ENCODE peak calls at places on chromosomes 2 and 18, in ten cellular contexts. Q, G, A, V, F, Y, L, J, T and P are unnamed samples.

GRCh38 chr2:174340400-174341300 is 5.9 kb downstream of the SP9 start:
- DNase-seq in Q (no peak), G (no peak), A (no peak), V (no peak), F (no peak), Y (no peak), L (peak), J (no peak), T (no peak), P (no peak)

GRCh38 chr18:2955966-2956521 is 56.9 kb downstream of the LPIN2 start:
- DNase-seq in Q (no peak), G (no peak), A (no peak), V (no peak), F (no peak), Y (no peak), L (no peak), J (no peak), T (no peak), P (peak)

GRCh38 chr2:57796527-57796926 is 250.1 kb upstream of the VRK2 start:
- DNase-seq in Q (no peak), G (no peak), A (no peak), V (no peak), F (no peak), Y (no peak), L (no peak), J (no peak), T (no peak), P (no peak)

GRCh38 chr2:106664669-106665068 is 177.5 kb downstream of the CD8B2 start:
- DNase-seq in Q (no peak), G (no peak), A (no peak), V (no peak), F (no peak), Y (no peak), L (no peak), J (no peak), T (no peak), P (no peak)

GRCh38 chr2:240520143-240520973 is 37.4 kb downstream of the ANKMY1 start:
- DNase-seq in Q (no peak), G (no peak), A (no peak), V (no peak), F (no peak), Y (no peak), L (no peak), J (no peak), T (no peak), P (no peak)

GRCh38 chr18:46253498-46253897 is 149.3 kb downstream of the HAUS1 start:
- DNase-seq in Q (peak), G (peak), A (no peak), V (peak), F (no peak), Y (peak), L (no peak), J (peak), T (no peak), P (peak)

GRCh38 chr18:73840319-73841065 is 307.1 kb downstream of the FBXO15 start:
- DNase-seq in Q (no peak), G (no peak), A (no peak), V (no peak), F (no peak), Y (no peak), L (no peak), J (no peak), T (no peak), P (no peak)

GRCh38 chr18:515838-516237 is 15.3 kb upstream of the COLEC12 start:
- DNase-seq in Q (no peak), G (no peak), A (no peak), V (no peak), F (no peak), Y (no peak), L (no peak), J (no peak), T (no peak), P (peak)

GRCh38 chr2:155748126-155748525 is 584.4 kb downstream of the NR4A2 start:
- DNase-seq in Q (no peak), G (no peak), A (no peak), V (no peak), F (no peak), Y (no peak), L (no peak), J (no peak), T (no peak), P (no peak)

GRCh38 chr18:62066121-62066818 is 120.6 kb downstream of the PIGN start:
- DNase-seq in Q (no peak), G (no peak), A (no peak), V (no peak), F (no peak), Y (no peak), L (no peak), J (no peak), T (no peak), P (no peak)

GRCh38 chr2:221958224-221958623 is 340.6 kb downstream of the PAX3 start:
- DNase-seq in Q (no peak), G (no peak), A (no peak), V (no peak), F (no peak), Y (no peak), L (no peak), J (peak), T (no peak), P (peak)

GRCh38 chr2:233566141-233566956 is at the start of gene USP40:
- DNase-seq in Q (peak), G (peak), A (peak), V (peak), F (peak), Y (peak), L (peak), J (peak), T (peak), P (peak)

GRCh38 chr2:7467782-7468447 is 550.7 kb downstream of the RNF144A start:
- DNase-seq in Q (no peak), G (no peak), A (no peak), V (no peak), F (no peak), Y (no peak), L (no peak), J (no peak), T (no peak), P (no peak)

GRCh38 chr2:85273732-85274731 is 53.8 kb downstream of the TGOLN2 start:
- DNase-seq in Q (peak), G (peak), A (no peak), V (peak), F (no peak), Y (peak), L (peak), J (peak), T (no peak), P (peak)

GRCh38 chr2:178044836-178045235 is 27.7 kb downstream of the PDE11A start:
- DNase-seq in Q (peak), G (no peak), A (no peak), V (no peak), F (no peak), Y (no peak), L (no peak), J (no peak), T (no peak), P (no peak)

GRCh38 chr2:181642071-181642470 is 14.8 kb downstream of the CERKL start:
- DNase-seq in Q (no peak), G (no peak), A (no peak), V (no peak), F (no peak), Y (no peak), L (no peak), J (no peak), T (no peak), P (no peak)

GRCh38 chr2:240881913-240882312 is 13.3 kb downstream of the AGXT start:
- DNase-seq in Q (no peak), G (no peak), A (no peak), V (no peak), F (peak), Y (no peak), L (no peak), J (no peak), T (no peak), P (no peak)

GRCh38 chr2:107137711-107138110 is 251.7 kb upstream of the ST6GAL2 start:
- DNase-seq in Q (no peak), G (no peak), A (no peak), V (no peak), F (no peak), Y (no peak), L (no peak), J (no peak), T (no peak), P (no peak)

GRCh38 chr2:54053830-54054229 is 61.6 kb upstream of the ACYP2 start:
- DNase-seq in Q (no peak), G (no peak), A (no peak), V (no peak), F (no peak), Y (no peak), L (no peak), J (no peak), T (no peak), P (peak)

GRCh38 chr2:75002007-75002406 is 43.6 kb downstream of the POLE4 start:
- DNase-seq in Q (no peak), G (no peak), A (no peak), V (peak), F (no peak), Y (no peak), L (peak), J (no peak), T (no peak), P (peak)

GRCh38 chr2:30422437-30422805 is 24.6 kb upstream of the LCLAT1 start:
- DNase-seq in Q (no peak), G (no peak), A (no peak), V (no peak), F (no peak), Y (no peak), L (peak), J (no peak), T (no peak), P (peak)

GRCh38 chr2:237466266-237466665 is 20.8 kb upstream of the MLPH start:
- DNase-seq in Q (no peak), G (no peak), A (no peak), V (peak), F (no peak), Y (peak), L (no peak), J (peak), T (no peak), P (no peak)

GRCh38 chr18:63960891-63961290 is 9.0 kb upstream of the SERPINB8 start:
- DNase-seq in Q (no peak), G (no peak), A (no peak), V (no peak), F (no peak), Y (no peak), L (no peak), J (no peak), T (no peak), P (no peak)

GRCh38 chr2:66525609-66526008 is 90.7 kb downstream of the MEIS1 start:
- DNase-seq in Q (no peak), G (no peak), A (no peak), V (no peak), F (no peak), Y (no peak), L (no peak), J (no peak), T (no peak), P (no peak)

GRCh38 chr2:86492057-86492456 is 50.9 kb downstream of the KDM3A start:
- DNase-seq in Q (no peak), G (no peak), A (no peak), V (no peak), F (no peak), Y (peak), L (no peak), J (no peak), T (no peak), P (no peak)

GRCh38 chr2:237673130-237673921 is 45.9 kb downstream of the LRRFIP1 start:
- DNase-seq in Q (peak), G (no peak), A (peak), V (peak), F (no peak), Y (peak), L (peak), J (peak), T (peak), P (peak)

GRCh38 chr2:174607989-174608865 is 10.6 kb upstream of the WIPF1 start:
- DNase-seq in Q (no peak), G (no peak), A (no peak), V (no peak), F (no peak), Y (no peak), L (no peak), J (no peak), T (no peak), P (no peak)

GRCh38 chr2:27322301-27322765 is 564 bp downstream of the MPV17 start:
- DNase-seq in Q (no peak), G (no peak), A (no peak), V (peak), F (peak), Y (no peak), L (peak), J (no peak), T (peak), P (no peak)

GRCh38 chr18:63892544-63892943 is 5.0 kb downstream of the SERPINB2 start:
- DNase-seq in Q (no peak), G (no peak), A (no peak), V (no peak), F (no peak), Y (no peak), L (no peak), J (no peak), T (no peak), P (no peak)

GRCh38 chr18:46915800-46916550 is 1.3 kb downstream of the PIAS2 start:
- DNase-seq in Q (no peak), G (no peak), A (no peak), V (no peak), F (no peak), Y (no peak), L (no peak), J (no peak), T (no peak), P (no peak)

GRCh38 chr2:2699117-2699497 is 368.0 kb upstream of the MYT1L start:
- DNase-seq in Q (no peak), G (no peak), A (no peak), V (no peak), F (no peak), Y (no peak), L (no peak), J (no peak), T (no peak), P (no peak)

GRCh38 chr18:3619222-3619621 is 169.2 kb downstream of the TGIF1 start:
- DNase-seq in Q (no peak), G (no peak), A (no peak), V (no peak), F (no peak), Y (no peak), L (no peak), J (no peak), T (no peak), P (no peak)

GRCh38 chr2:226174390-226174789 is 625.2 kb downstream of the IRS1 start:
- DNase-seq in Q (no peak), G (no peak), A (no peak), V (no peak), F (no peak), Y (no peak), L (no peak), J (no peak), T (no peak), P (no peak)

GRCh38 chr2:112031473-112031872 is 23.6 kb upstream of the TMEM87B start:
- DNase-seq in Q (no peak), G (peak), A (no peak), V (peak), F (no peak), Y (no peak), L (no peak), J (peak), T (no peak), P (peak)

GRCh38 chr2:232211743-232212686 is 166.5 kb upstream of the ALPP start:
- DNase-seq in Q (no peak), G (no peak), A (no peak), V (no peak), F (no peak), Y (no peak), L (no peak), J (no peak), T (no peak), P (no peak)

GRCh38 chr2:47720559-47720958 is 62.4 kb upstream of the MSH6 start:
- DNase-seq in Q (no peak), G (no peak), A (no peak), V (no peak), F (no peak), Y (no peak), L (no peak), J (no peak), T (no peak), P (no peak)
- TF ChIP-seq CTCF in Q (no peak), G (no peak), A (no peak), V (no peak), F (no peak), Y (no peak), L (no peak), J (no peak), T (no peak), P (no peak)

GRCh38 chr18:57781128-57781463 is 22.0 kb downstream of the ATP8B1 start:
- DNase-seq in Q (no peak), G (no peak), A (no peak), V (no peak), F (no peak), Y (no peak), L (no peak), J (no peak), T (no peak), P (no peak)
- H3K4me3 ChIP-seq in Q (peak), G (peak), A (no peak), V (no peak), F (no peak), Y (peak), L (no peak), J (no peak), T (no peak), P (peak)

GRCh38 chr2:164839914-164840457 is 1.6 kb downstream of the COBLL1 start:
- DNase-seq in Q (no peak), G (no peak), A (no peak), V (peak), F (peak), Y (peak), L (peak), J (peak), T (no peak), P (peak)

GRCh38 chr2:164840458-164840929 is 1.1 kb downstream of the COBLL1 start:
- DNase-seq in Q (peak), G (peak), A (no peak), V (peak), F (peak), Y (no peak), L (peak), J (no peak), T (peak), P (no peak)

GRCh38 chr2:164842624-164842966 is 972 bp upstream of the COBLL1 start:
- DNase-seq in Q (no peak), G (no peak), A (no peak), V (no peak), F (no peak), Y (no peak), L (no peak), J (no peak), T (no peak), P (no peak)

GRCh38 chr2:164841719-164842623 is at the start of gene COBLL1:
- DNase-seq in Q (peak), G (peak), A (peak), V (peak), F (peak), Y (peak), L (peak), J (peak), T (peak), P (peak)

DNA sequence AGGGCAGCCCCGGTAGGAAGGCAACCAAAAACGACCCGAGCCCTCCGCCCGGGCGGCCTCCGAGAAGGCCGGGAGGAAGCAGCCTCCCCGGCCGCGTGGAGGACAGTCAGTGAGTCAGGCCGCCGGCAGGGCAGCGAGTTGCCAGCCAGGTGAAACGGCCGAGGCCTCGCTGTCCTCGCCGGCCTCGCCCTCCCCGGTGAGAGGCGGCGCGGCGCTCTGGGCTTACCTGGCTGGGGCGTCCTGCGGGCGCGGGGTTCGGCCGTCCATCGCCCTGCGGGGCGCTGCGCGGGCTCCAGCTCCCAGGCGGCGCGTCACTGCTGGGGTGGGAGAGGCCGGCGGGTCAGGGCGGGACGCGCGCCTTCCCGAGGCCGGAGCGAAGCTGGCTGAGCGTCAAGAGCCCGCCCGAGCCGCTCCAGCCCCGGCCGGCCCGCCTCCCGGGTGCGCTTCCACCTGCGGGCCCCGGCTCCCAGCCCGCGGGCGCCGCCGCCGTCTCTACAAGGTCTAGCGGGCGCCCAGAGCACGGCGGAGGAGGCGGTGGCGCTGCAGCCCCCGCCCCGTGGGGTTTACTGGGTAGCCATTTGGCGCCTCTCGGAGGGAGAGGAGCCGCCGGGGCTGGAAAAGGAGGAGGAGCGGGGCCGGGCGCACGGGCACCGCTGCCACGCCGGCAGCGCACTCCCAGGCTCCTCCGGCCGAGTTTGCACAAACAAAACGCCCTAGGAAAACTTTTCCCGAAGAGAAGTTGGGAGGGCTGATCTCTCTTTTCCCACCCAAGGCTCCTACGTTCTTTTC is 499 bp downstream of the COBLL1 start:
- DNase-seq in Q (peak), G (peak), A (no peak), V (peak), F (peak), Y (peak), L (peak), J (peak), T (peak), P (peak)
- TF ChIP-seq CTCF in Q (no peak), G (no peak), A (peak), V (peak), F (no peak), Y (no peak), L (peak), J (peak), T (peak), P (no peak)

GRCh38 chr2:219304223-219304622 is 5.0 kb downstream of the PTPRN start:
- DNase-seq in Q (no peak), G (no peak), A (no peak), V (no peak), F (no peak), Y (no peak), L (no peak), J (no peak), T (no peak), P (no peak)

GRCh38 chr2:219306047-219306446 is 3.2 kb downstream of the PTPRN start:
- DNase-seq in Q (no peak), G (no peak), A (no peak), V (no peak), F (no peak), Y (no peak), L (no peak), J (no peak), T (no peak), P (no peak)

GRCh38 chr2:219308142-219309093 is 783 bp downstream of the PTPRN start:
- DNase-seq in Q (no peak), G (peak), A (no peak), V (peak), F (peak), Y (peak), L (peak), J (peak), T (no peak), P (peak)

GRCh38 chr2:219314804-219315468 is 5.7 kb upstream of the PTPRN start:
- DNase-seq in Q (no peak), G (no peak), A (no peak), V (no peak), F (no peak), Y (peak), L (no peak), J (peak), T (no peak), P (no peak)

DNA sequence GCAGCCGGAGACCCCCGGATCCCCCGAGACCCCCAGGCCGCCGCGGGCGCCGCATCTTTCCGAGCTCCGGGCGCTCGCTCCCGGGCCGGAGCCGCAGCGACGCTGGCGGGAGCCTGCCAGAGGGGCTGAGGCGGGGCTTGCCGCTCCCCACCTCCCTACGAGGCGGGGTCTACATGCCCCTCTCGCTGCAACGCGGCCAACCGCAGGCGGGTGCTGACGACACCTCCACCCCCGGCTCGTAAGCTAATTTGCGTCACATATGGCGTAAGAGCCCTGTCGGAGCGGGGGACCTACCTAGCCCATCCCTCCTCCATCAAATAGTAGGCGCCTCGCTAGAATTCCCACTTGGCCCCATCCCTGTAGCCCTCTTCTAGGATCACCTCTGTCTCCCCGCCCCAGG is at the start of gene PTPRN:
- DNase-seq in Q (no peak), G (no peak), A (no peak), V (peak), F (peak), Y (peak), L (peak), J (no peak), T (no peak), P (peak)
- H3K4me3 ChIP-seq in Q (no peak), G (no peak), A (no peak), V (peak), F (no peak), Y (peak), L (no peak), J (peak), T (no peak), P (peak)